ENCODE peak calls at places on chromosomes 7 and 10, in four cellular contexts. O is EL, B is T follicular helper cell, S is pancreas. G is an unnamed sample.

GRCh38 chr10:129579228-129579627 is 112.2 kb downstream of the MGMT start:
- DNase-seq in B (no peak), S (no peak), O (no peak), G (no peak)

GRCh38 chr10:36271631-36272340 is 629.7 kb upstream of the FZD8 start:
- DNase-seq in B (no peak), O (no peak), S (no peak), G (no peak)

GRCh38 chr10:119807960-119808697 is 64.5 kb downstream of the MCMBP start:
- DNase-seq in S (no peak), O (peak; percentile 70), B (no peak), G (no peak)

GRCh38 chr10:132059760-132060508 is 5.8 kb upstream of the JAKMIP3 start:
- DNase-seq in B (no peak), O (no peak), S (peak; percentile 46), G (no peak)

GRCh38 chr10:73113543-73113942 is 3.3 kb downstream of the NUDT13 start:
- DNase-seq in O (peak; percentile 43), S (no peak), B (no peak), G (no peak)

GRCh38 chr10:89702121-89702480 is 711 bp downstream of the KIF20B start:
- DNase-seq in B (no peak), O (peak; percentile 19), S (no peak), G (no peak)

GRCh38 chr7:151313857-151314256 is 27.8 kb upstream of the NUB1 start:
- DNase-seq in S (no peak), B (no peak), O (peak; percentile 33), G (no peak)

GRCh38 chr10:19815478-19816419 is 483 bp upstream of the PLXDC2 start:
- DNase-seq in B (no peak), S (peak; percentile 21), O (peak; percentile 0), G (no peak)

GRCh38 chr7:7738622-7739021 is 20.2 kb upstream of the RPA3 start:
- DNase-seq in O (no peak), S (no peak), B (no peak), G (no peak)

GRCh38 chr7:7795736-7796135 is 77.3 kb upstream of the RPA3 start:
- DNase-seq in O (peak; percentile 72), S (no peak), B (no peak), G (no peak)

GRCh38 chr10:103736044-103736443 is 119.3 kb downstream of the SH3PXD2A start:
- DNase-seq in O (no peak), S (no peak), B (no peak), G (no peak)

GRCh38 chr7:157001920-157002818 is 8.3 kb downstream of the MNX1 start:
- DNase-seq in S (no peak), B (no peak), O (no peak), G (no peak)

GRCh38 chr10:61882621-61883375 is 18.7 kb upstream of the ARID5B start:
- DNase-seq in B (no peak), S (no peak), O (peak; percentile 79), G (no peak)

GRCh38 chr10:78304091-78305045 is 270.7 kb downstream of the RPS24 start:
- DNase-seq in S (no peak), B (no peak), O (no peak), G (no peak)

GRCh38 chr7:31051598-31052503 is at the start of gene ADCYAP1R1:
- DNase-seq in O (no peak), B (no peak), S (no peak), G (peak; percentile 56)

GRCh38 chr10:34962866-34963265 is 127.3 kb downstream of the CUL2 start:
- DNase-seq in S (no peak), B (no peak), O (no peak), G (no peak)

GRCh38 chr10:20714518-20714917 is 182.6 kb downstream of the NEBL start:
- DNase-seq in O (no peak), S (no peak), B (no peak), G (no peak)

GRCh38 chr10:26567349-26567721 is 129.2 kb downstream of the APBB1IP start:
- DNase-seq in S (no peak), O (no peak), B (no peak), G (no peak)

GRCh38 chr10:84308021-84308420 is 20.4 kb upstream of the CCSER2 start:
- DNase-seq in O (no peak), B (no peak), S (no peak), G (no peak)

GRCh38 chr10:88066876-88067275 is 203.5 kb downstream of the PTEN start:
- DNase-seq in S (no peak), B (no peak), O (no peak), G (no peak)

GRCh38 chr7:153444591-153444990 is 607.6 kb upstream of the DPP6 start:
- DNase-seq in B (no peak), S (no peak), O (no peak), G (no peak)

GRCh38 chr7:78510580-78511188 is 712.1 kb downstream of the PHTF2 start:
- DNase-seq in B (no peak), O (peak; percentile 61), S (peak; percentile 15), G (peak; percentile 57)

GRCh38 chr7:1536768-1537630 is 6.5 kb downstream of the MAFK start:
- DNase-seq in B (no peak), S (peak; percentile 96), O (peak; percentile 99), G (peak; percentile 90)

GRCh38 chr10:13787015-13787421 is 200.3 kb downstream of the PRPF18 start:
- DNase-seq in O (no peak), B (peak; percentile 73), S (no peak), G (no peak)

GRCh38 chr10:29011511-29011910 is 277.4 kb upstream of the LYZL1 start:
- DNase-seq in S (no peak), B (no peak), O (no peak), G (no peak)

GRCh38 chr7:101912711-101913110 is 95.3 kb downstream of the CUX1 start:
- DNase-seq in S (no peak), B (no peak), O (no peak), G (no peak)

GRCh38 chr10:102712089-102712488 is 2.1 kb downstream of the ARL3 start:
- DNase-seq in S (no peak), B (no peak), O (no peak), G (no peak)